ENCODE peak calls at places on chromosomes 7 and 10, in ten cellular contexts. F is NCI-H1417; H is ovary; L is foreskin fibroblast; C is CD4-positive, alpha-beta T cell; J is HT1080; N is stimulated activated CD4-positive, alpha-beta T cell treated with anti-CD3 and anti-CD28 coated beads, Interleukin-12 subunit alpha, Interleukin-12 subunit beta, amount 100 ng/mL, for 48 hours; B is left ventricle myocardium inferior; A is T-helper 9 cell; S is GM04503. V is an unnamed sample.

GRCh38 chr7:24129597-24129996 is 154.4 kb upstream of the NPY start:
- DNase-seq in F (no peak), H (no peak), L (peak; percentile 1), C (no peak), J (peak; percentile 77), N (no peak), B (no peak), A (no peak), S (peak; percentile 24), V (no peak)

GRCh38 chr10:70378122-70378521 is 4.3 kb downstream of the LRRC20 start:
- DNase-seq in F (no peak), H (no peak), L (peak; percentile 86), C (no peak), J (peak; percentile 97), N (no peak), B (no peak), A (no peak), S (peak; percentile 79), V (no peak)

GRCh38 chr7:95682913-95683312 is 86.6 kb upstream of the PDK4 start:
- DNase-seq in F (no peak), H (no peak), L (no peak), C (no peak), J (no peak), N (no peak), B (no peak), A (no peak), S (no peak), V (no peak)

GRCh38 chr10:77946084-77946483 is 19.5 kb upstream of the DLG5 start:
- DNase-seq in F (no peak), H (no peak), L (no peak), C (no peak), J (peak; percentile 50), N (no peak), B (no peak), A (no peak), S (no peak), V (no peak)

GRCh38 chr10:76667307-76668012 is 970.1 kb downstream of the KCNMA1 start:
- DNase-seq in F (no peak), H (no peak), L (no peak), C (no peak), J (no peak), N (no peak), B (no peak), A (no peak), S (no peak), V (no peak)

GRCh38 chr7:82050134-82050533 is 280.3 kb upstream of the HGF start:
- DNase-seq in F (peak; percentile 27), H (no peak), L (peak; percentile 72), C (no peak), J (peak; percentile 92), N (no peak), B (no peak), A (no peak), S (peak; percentile 79), V (no peak)

GRCh38 chr7:70165477-70166170 is 567.3 kb downstream of the AUTS2 start:
- DNase-seq in F (no peak), H (no peak), L (no peak), C (no peak), J (no peak), N (no peak), B (no peak), A (no peak), S (no peak), V (no peak)

GRCh38 chr10:58791137-58791536 is 278.5 kb downstream of the BICC1 start:
- DNase-seq in F (no peak), H (no peak), L (no peak), C (no peak), J (no peak), N (no peak), B (no peak), A (no peak), S (no peak), V (no peak)

GRCh38 chr10:124568858-124569622 is 107.4 kb downstream of the LHPP start:
- DNase-seq in F (peak; percentile 24), H (no peak), L (no peak), C (no peak), J (no peak), N (no peak), B (no peak), A (no peak), S (no peak), V (no peak)

GRCh38 chr10:108545921-108546320 is 1377.4 kb downstream of the XPNPEP1 start:
- DNase-seq in F (no peak), H (no peak), L (no peak), C (no peak), J (no peak), N (no peak), B (no peak), A (no peak), S (no peak), V (no peak)

GRCh38 chr10:73916761-73917470 is 6.0 kb downstream of the PLAU start:
- DNase-seq in F (no peak), H (no peak), L (no peak), C (no peak), J (peak; percentile 24), N (no peak), B (no peak), A (no peak), S (no peak), V (no peak)

GRCh38 chr10:103693070-103693811 is 162.1 kb downstream of the SH3PXD2A start:
- DNase-seq in F (peak; percentile 31), H (peak; percentile 63), L (no peak), C (no peak), J (no peak), N (no peak), B (no peak), A (peak; percentile 45), S (no peak), V (peak; percentile 29)

GRCh38 chr7:1531263-1531978 is 919 bp downstream of the MAFK start:
- DNase-seq in F (peak; percentile 34), H (peak; percentile 74), L (no peak), C (peak; percentile 44), J (peak; percentile 39), N (no peak), B (no peak), A (peak; percentile 45), S (no peak), V (no peak)

GRCh38 chr7:471191-471865 is 48.3 kb downstream of the PDGFA start:
- DNase-seq in F (no peak), H (peak; percentile 38), L (no peak), C (no peak), J (no peak), N (no peak), B (no peak), A (no peak), S (no peak), V (no peak)

GRCh38 chr10:124508907-124509454 is 47.4 kb downstream of the LHPP start:
- DNase-seq in F (no peak), H (no peak), L (no peak), C (no peak), J (no peak), N (no peak), B (no peak), A (no peak), S (no peak), V (no peak)

GRCh38 chr7:40544932-40545331 is 410.1 kb downstream of the SUGCT start:
- DNase-seq in F (no peak), H (no peak), L (no peak), C (no peak), J (no peak), N (no peak), B (no peak), A (no peak), S (no peak), V (no peak)

GRCh38 chr10:97117372-97117771 is 68.4 kb downstream of the SLIT1 start:
- DNase-seq in F (no peak), H (no peak), L (no peak), C (no peak), J (peak; percentile 35), N (no peak), B (no peak), A (no peak), S (no peak), V (no peak)

GRCh38 chr7:29239638-29240037 is 45.1 kb downstream of the CHN2 start:
- DNase-seq in F (no peak), H (no peak), L (no peak), C (no peak), J (no peak), N (no peak), B (no peak), A (no peak), S (no peak), V (no peak)